ENCODE peak calls at places on chromosomes 12 and 14, in four cellular contexts. B, X, M and C are unnamed samples.

GRCh38 chr12:120025640-120026039 is 36.6 kb downstream of the BICDL1 start:
- DNase-seq in B (no peak), X (no peak), M (no peak), C (no peak)

GRCh38 chr12:1769809-1770494 is 50.4 kb upstream of the LRTM2 start:
- DNase-seq in B (no peak), X (no peak), M (peak), C (no peak)

GRCh38 chr12:123387508-123388217 is 3.7 kb downstream of the KMT5A start:
- DNase-seq in B (no peak), X (peak), M (peak), C (no peak)

GRCh38 chr12:24835377-24835776 is 113.5 kb downstream of the BCAT1 start:
- DNase-seq in B (no peak), X (no peak), M (no peak), C (no peak)

GRCh38 chr14:104103061-104104005 is 17.8 kb downstream of the ASPG start:
- DNase-seq in B (no peak), X (no peak), M (no peak), C (no peak)

GRCh38 chr12:50986961-50987737 is 34.8 kb downstream of the HIGD1C start:
- DNase-seq in B (no peak), X (peak), M (peak), C (peak)

GRCh38 chr12:1474567-1475153 is 119.7 kb downstream of the FBXL14 start:
- DNase-seq in B (no peak), X (peak), M (peak), C (peak)

GRCh38 chr12:109496306-109496705 is 18.9 kb downstream of the UBE3B start:
- DNase-seq in B (no peak), X (no peak), M (no peak), C (no peak)

GRCh38 chr12:5417500-5417899 is 14.4 kb upstream of the NTF3 start:
- DNase-seq in B (peak), X (no peak), M (no peak), C (no peak)

GRCh38 chr12:13211191-13211858 is 14.8 kb downstream of the EMP1 start:
- DNase-seq in B (no peak), X (peak), M (no peak), C (no peak)

GRCh38 chr12:14396071-14396470 is 30.6 kb downstream of the ATF7IP start:
- DNase-seq in B (no peak), X (no peak), M (no peak), C (no peak)